ENCODE peak calls at places on chromosome 4, in six cellular contexts. E is A549, X is upper lobe of left lung, M is stomach, U is H1, T is ovary. L is an unnamed sample. For H3K9me3, the result is how much of the 10 kb centered on the place peaks cover.

GRCh38 chr4:176444741-176445140 is 125.0 kb downstream of the SPCS3 start:
- DNase-seq in E (no peak), X (no peak), M (no peak), U (no peak), T (no peak), L (no peak)

GRCh38 chr4:3531306-3531886 is 826 bp downstream of the LRPAP1 start:
- DNase-seq in E (no peak), X (peak), M (no peak), U (no peak), T (no peak), L (no peak)

GRCh38 chr4:2799971-2800690 is 7.2 kb downstream of the SH3BP2 start:
- DNase-seq in E (no peak), X (peak), M (no peak), U (no peak), T (peak), L (peak)

GRCh38 chr4:64341711-64342110 is 67.5 kb downstream of the TECRL start:
- DNase-seq in E (no peak), X (no peak), M (no peak), U (no peak), T (no peak), L (no peak)

GRCh38 chr4:174423257-174423944 is 98.9 kb downstream of the HPGD start:
- DNase-seq in E (peak), X (no peak), M (peak), U (no peak), T (no peak), L (no peak)

GRCh38 chr4:87839309-87839946 is 6.7 kb downstream of the MEPE start:
- DNase-seq in E (peak), X (no peak), M (no peak), U (no peak), T (no peak), L (peak)

GRCh38 chr4:112361181-112361791 is 64.1 kb downstream of the ALPK1 start:
- DNase-seq in E (peak), X (no peak), M (no peak), U (peak), T (no peak), L (no peak)

GRCh38 chr4:73676881-73677323 is 56.7 kb upstream of the RASSF6 start:
- DNase-seq in E (peak), X (no peak), M (no peak), U (no peak), T (peak), L (no peak)

GRCh38 chr4:66284991-66285451 is 614.7 kb upstream of the EPHA5 start:
- DNase-seq in E (no peak), X (peak), M (no peak), U (no peak), T (no peak), L (no peak)

GRCh38 chr4:5166377-5166776 is 115.1 kb downstream of the STK32B start:
- DNase-seq in E (no peak), X (no peak), M (no peak), U (no peak), T (no peak), L (no peak)

GRCh38 chr4:7389101-7389701 is 45.5 kb downstream of the PSAPL1 start:
- DNase-seq in E (no peak), X (peak), M (peak), U (no peak), T (no peak), L (peak)

DNA sequence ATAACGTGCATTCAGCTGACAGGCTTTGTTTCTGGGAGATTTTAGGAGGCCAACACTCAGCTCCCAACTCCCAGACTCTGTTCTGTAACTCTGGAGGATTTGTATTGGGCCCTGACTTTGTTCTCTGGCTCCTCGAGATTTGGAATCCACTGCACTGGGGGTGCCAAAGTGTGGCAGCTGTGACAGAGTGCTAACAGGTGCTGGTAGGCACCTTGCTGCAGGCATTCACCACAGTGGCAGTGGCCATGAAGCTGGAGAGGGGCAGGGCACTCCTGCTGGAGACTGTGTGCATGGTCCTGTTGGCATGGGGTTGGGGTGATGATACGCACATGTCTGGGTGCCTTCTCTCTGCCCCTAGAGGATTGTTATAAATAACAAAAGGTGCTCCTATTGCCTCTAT is 1094.9 kb upstream of the SLIT2 start:
- DNase-seq in E (no peak), X (no peak), M (no peak), U (no peak), T (no peak), L (no peak)
- H3K9me3 ChIP-seq in E (under half), X (under half), M (under half), U (under half), T (under half), L (under half)

GRCh38 chr4:8728536-8729407 is 136.2 kb downstream of the CPZ start:
- DNase-seq in E (no peak), X (peak), M (peak), U (no peak), T (no peak), L (peak)
- H3K4me3 ChIP-seq in E (no peak), X (no peak), M (no peak), U (no peak), T (no peak), L (no peak)

GRCh38 chr4:6291784-6292297 is 22.2 kb downstream of the WFS1 start:
- DNase-seq in E (no peak), X (no peak), M (no peak), U (no peak), T (no peak), L (peak)
- TF ChIP-seq EP300 in E (no peak), X (no peak), M (no peak), U (no peak), T (no peak), L (no peak)

GRCh38 chr4:1621526-1621925 is 62.6 kb downstream of the FAM53A start:
- DNase-seq in E (no peak), X (peak), M (no peak), U (no peak), T (no peak), L (no peak)

GRCh38 chr4:1621996-1622637 is 62.0 kb downstream of the FAM53A start:
- DNase-seq in E (no peak), X (peak), M (no peak), U (no peak), T (no peak), L (no peak)

GRCh38 chr4:1623390-1623789 is 60.7 kb downstream of the FAM53A start:
- DNase-seq in E (no peak), X (peak), M (no peak), U (no peak), T (no peak), L (no peak)

GRCh38 chr4:1623821-1624518 is 60.1 kb downstream of the FAM53A start:
- DNase-seq in E (no peak), X (peak), M (no peak), U (no peak), T (no peak), L (no peak)

DNA sequence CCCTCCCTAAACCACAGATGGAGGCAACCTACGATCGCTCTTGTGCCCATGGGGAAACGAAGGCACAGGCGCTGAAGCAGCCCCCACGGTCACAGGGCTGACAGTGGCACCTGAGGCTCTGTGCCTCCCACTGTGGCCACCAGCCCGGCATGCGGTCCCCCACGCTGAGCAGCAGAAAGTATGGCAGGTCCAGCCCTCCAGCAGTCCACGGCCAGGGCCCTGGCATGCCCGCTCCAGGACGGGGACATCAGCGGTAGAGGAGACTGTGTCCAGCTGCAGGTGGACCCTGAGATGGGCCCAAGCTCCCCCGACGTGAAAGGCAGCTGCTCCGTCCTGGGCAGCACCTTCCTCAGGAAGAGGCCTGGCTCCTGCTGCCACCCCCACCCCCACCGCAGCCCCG is 61.2 kb downstream of the FAM53A start:
- DNase-seq in E (no peak), X (peak), M (no peak), U (no peak), T (no peak), L (no peak)
- H3K9me3 ChIP-seq in E (under half), X (under half), M (under half), U (under half), T (under half), L (under half)